ENCODE peak calls at places on chromosomes 16 and 17, in four cellular contexts. P, O, V and G are unnamed samples.

GRCh38 chr16:53804467-53804866 is 100.5 kb downstream of the FTO start:
- DNase-seq in P (no peak), O (no peak), V (no peak), G (no peak)

GRCh38 chr16:81427245-81427644 is 17.4 kb upstream of the CMIP start:
- DNase-seq in P (no peak), O (no peak), V (no peak), G (no peak)

GRCh38 chr16:73171380-73171779 is 123.5 kb upstream of the ZFHX3 start:
- DNase-seq in P (no peak), O (no peak), V (no peak), G (no peak)

GRCh38 chr16:17078950-17079631 is 391.7 kb downstream of the XYLT1 start:
- DNase-seq in P (no peak), O (no peak), V (no peak), G (no peak)

GRCh38 chr17:79742589-79742918 is 11.8 kb downstream of the ENPP7 start:
- DNase-seq in P (no peak), O (no peak), V (no peak), G (no peak)

GRCh38 chr16:35431829-35432663 is 1972.6 kb downstream of the TP53TG3F start:
- DNase-seq in P (no peak), O (peak; percentile 19), V (peak; percentile 46), G (no peak)

GRCh38 chr16:8858994-8859912 is 9.6 kb downstream of the CARHSP1 start:
- DNase-seq in P (no peak), O (no peak), V (no peak), G (no peak)

GRCh38 chr16:68332411-68333121 is 21.7 kb downstream of the PRMT7 start:
- DNase-seq in P (no peak), O (no peak), V (no peak), G (peak; percentile 88)

GRCh38 chr16:67431805-67432476 is 1.0 kb downstream of the HSD11B2 start:
- DNase-seq in P (no peak), O (peak; percentile 44), V (no peak), G (no peak)

GRCh38 chr17:49910094-49910857 is 58.7 kb upstream of the DLX4 start:
- DNase-seq in P (no peak), O (peak; percentile 68), V (peak; percentile 28), G (no peak)

GRCh38 chr17:8019665-8020064 is 17.2 kb downstream of the GUCY2D start:
- DNase-seq in P (no peak), O (no peak), V (no peak), G (no peak)

GRCh38 chr17:47717845-47718621 is 15.0 kb upstream of the TBX21 start:
- DNase-seq in P (no peak), O (no peak), V (no peak), G (no peak)

GRCh38 chr17:3780986-3781385 is 20.0 kb downstream of the ITGAE start:
- DNase-seq in P (no peak), O (no peak), V (no peak), G (no peak)

GRCh38 chr16:10581507-10581906 is 1.1 kb upstream of the EMP2 start:
- DNase-seq in P (no peak), O (no peak), V (no peak), G (no peak)

GRCh38 chr17:64503341-64503740 is 2.7 kb downstream of the DDX5 start:
- DNase-seq in P (no peak), O (no peak), V (no peak), G (no peak)

GRCh38 chr16:89322381-89323119 is 105.0 kb downstream of the ZNF778 start:
- DNase-seq in P (no peak), O (peak; percentile 60), V (peak; percentile 55), G (peak; percentile 74)

GRCh38 chr17:81115749-81116464 is 49.4 kb upstream of the PVALEF start:
- DNase-seq in P (no peak), O (no peak), V (no peak), G (no peak)

GRCh38 chr17:80961931-80962330 is 29.7 kb upstream of the CHMP6 start:
- DNase-seq in P (no peak), O (no peak), V (no peak), G (no peak)

GRCh38 chr16:30541502-30542329 is 7.1 kb upstream of the ZNF747 start:
- DNase-seq in P (no peak), O (no peak), V (no peak), G (peak; percentile 47)

GRCh38 chr16:78761427-78761826 is 662.0 kb downstream of the WWOX start:
- DNase-seq in P (peak; percentile 34), O (no peak), V (no peak), G (no peak)

GRCh38 chr17:60231234-60231633 is 81.5 kb downstream of the CA4 start:
- DNase-seq in P (no peak), O (no peak), V (peak; percentile 11), G (peak; percentile 18)

GRCh38 chr17:29930399-29931010 is 477 bp upstream of the SSH2 start:
- DNase-seq in P (no peak), O (no peak), V (no peak), G (peak; percentile 3)

GRCh38 chr17:62187681-62188080 is 122.6 kb upstream of the MED13 start:
- DNase-seq in P (no peak), O (no peak), V (peak; percentile 50), G (no peak)

GRCh38 chr17:58331815-58332719 is 3.5 kb upstream of the TSPOAP1 start:
- DNase-seq in P (peak; percentile 92), O (peak; percentile 8), V (peak; percentile 92), G (no peak)

GRCh38 chr17:55294042-55294751 is 29.4 kb downstream of the HLF start:
- DNase-seq in P (no peak), O (no peak), V (no peak), G (no peak)

GRCh38 chr16:30562021-30562420 is 3.8 kb upstream of the ZNF764 start:
- DNase-seq in P (no peak), O (no peak), V (no peak), G (no peak)

GRCh38 chr16:85316944-85317343 is 204.7 kb upstream of the CIBAR2 start:
- DNase-seq in P (no peak), O (no peak), V (no peak), G (no peak)

GRCh38 chr16:12435730-12436129 is 368.0 kb downstream of the CPPED1 start:
- DNase-seq in P (no peak), O (no peak), V (no peak), G (no peak)

GRCh38 chr17:36824678-36825091 is 112.6 kb upstream of the LHX1 start:
- DNase-seq in P (no peak), O (no peak), V (no peak), G (no peak)

GRCh38 chr16:85557083-85557975 is 55.8 kb upstream of the GSE1 start:
- DNase-seq in P (no peak), O (no peak), V (peak; percentile 82), G (peak; percentile 75)

GRCh38 chr16:89422527-89422904 is 67.8 kb downstream of the ANKRD11 start:
- DNase-seq in P (peak; percentile 85), O (no peak), V (no peak), G (no peak)

GRCh38 chr16:67092227-67092626 is 17.5 kb upstream of the PHAF1 start:
- DNase-seq in P (no peak), O (no peak), V (no peak), G (no peak)

GRCh38 chr16:2511996-2512919 is 1.5 kb upstream of the ATP6V0C start:
- DNase-seq in P (no peak), O (no peak), V (peak; percentile 38), G (no peak)

GRCh38 chr16:67546761-67547422 is 15.4 kb upstream of the CTCF start:
- DNase-seq in P (no peak), O (peak; percentile 88), V (peak; percentile 77), G (peak; percentile 65)

GRCh38 chr17:18319604-18320256 is 4.6 kb downstream of the SMCR8 start:
- DNase-seq in P (no peak), O (peak; percentile 56), V (no peak), G (peak; percentile 37)

GRCh38 chr17:18323007-18323406 is 7.9 kb downstream of the SMCR8 start:
- DNase-seq in P (no peak), O (no peak), V (no peak), G (no peak)

GRCh38 chr17:18320301-18320700 is 5.2 kb downstream of the SMCR8 start:
- DNase-seq in P (no peak), O (no peak), V (no peak), G (no peak)

GRCh38 chr17:18322522-18322921 is 7.4 kb downstream of the SMCR8 start:
- DNase-seq in P (no peak), O (no peak), V (no peak), G (no peak)

DNA sequence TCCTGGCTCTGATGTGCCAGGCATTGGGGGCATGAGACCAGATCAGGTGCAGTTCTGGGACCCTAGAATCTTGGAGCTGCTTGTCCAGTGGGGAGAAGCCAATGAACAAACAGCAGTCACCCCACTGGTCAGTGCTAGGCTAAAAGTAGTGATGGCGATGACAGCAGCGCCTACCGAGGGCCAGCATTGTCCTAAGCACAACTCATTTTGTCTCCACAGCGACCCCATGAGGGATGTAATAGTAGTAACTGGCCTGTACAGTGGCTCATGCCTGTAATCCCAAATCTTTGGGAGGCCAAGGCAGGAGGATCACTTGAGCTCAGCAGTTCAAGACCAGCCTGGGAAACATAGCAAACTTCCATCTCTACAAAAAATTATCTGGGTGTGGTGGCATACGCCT is 6.2 kb downstream of the SMCR8 start:
- DNase-seq in P (no peak), O (peak; percentile 38), V (peak; percentile 32), G (no peak)
- TF ChIP-seq CREM in P (no peak), O (no peak), V (no peak), G (no peak)

DNA sequence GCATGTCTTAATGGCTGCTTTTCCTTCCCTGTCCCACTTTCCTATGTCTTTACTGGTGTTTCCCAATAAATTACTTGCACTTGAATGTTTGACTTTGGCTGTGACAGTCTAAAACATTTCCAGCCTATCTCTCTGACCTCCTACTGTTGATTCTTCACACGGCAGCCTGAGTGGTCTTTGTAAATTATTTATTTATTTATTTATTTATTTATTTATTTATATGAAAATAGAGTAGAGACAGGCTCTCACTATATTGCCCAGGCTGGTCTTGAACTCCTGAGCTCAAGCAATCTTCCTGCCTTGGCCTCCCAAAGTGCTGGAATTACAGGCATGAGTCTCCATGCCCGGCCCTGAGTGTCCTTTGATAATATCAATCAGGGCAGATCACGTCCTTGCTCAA is 28.4 kb upstream of the LYRM9 start:
- DNase-seq in P (no peak), O (no peak), V (no peak), G (no peak)
- TF ChIP-seq CREM in P (no peak), O (no peak), V (no peak), G (no peak)

GRCh38 chr17:63276376-63276775 is 169.7 kb downstream of the CYB561 start:
- DNase-seq in P (no peak), O (no peak), V (no peak), G (no peak)

GRCh38 chr17:63277629-63278028 is 168.5 kb downstream of the CYB561 start:
- DNase-seq in P (no peak), O (no peak), V (no peak), G (no peak)

GRCh38 chr17:63275968-63276349 is 170.1 kb downstream of the CYB561 start:
- DNase-seq in P (no peak), O (no peak), V (no peak), G (no peak)

GRCh38 chr17:63275318-63275967 is 170.7 kb downstream of the CYB561 start:
- DNase-seq in P (no peak), O (no peak), V (peak; percentile 28), G (peak; percentile 40)

GRCh38 chr17:63276821-63277220 is 169.3 kb downstream of the CYB561 start:
- DNase-seq in P (no peak), O (no peak), V (no peak), G (no peak)
- TF ChIP-seq CREM in P (no peak), O (no peak), V (no peak), G (no peak)

DNA sequence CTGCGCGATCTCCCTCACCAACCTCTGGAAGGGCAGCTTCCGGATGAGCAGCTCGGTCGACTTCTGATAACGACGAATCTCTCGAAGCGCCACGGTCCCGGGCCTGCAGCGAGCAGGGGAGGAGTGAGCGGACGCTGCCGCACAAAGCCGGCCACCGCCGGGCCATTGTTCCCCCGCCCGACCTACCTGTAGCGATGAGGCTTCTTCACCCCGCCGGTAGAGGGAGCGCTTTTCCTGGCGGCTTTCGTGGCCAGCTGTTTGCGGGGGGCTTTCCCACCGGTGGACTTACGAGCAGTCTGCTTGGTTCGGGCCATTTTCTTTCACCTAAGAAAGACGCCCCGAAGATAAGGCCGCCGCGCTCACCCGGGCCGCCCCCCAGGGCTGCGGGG is 5.8 kb upstream of the UNK start:
- DNase-seq in P (no peak), O (peak; percentile 75), V (no peak), G (peak; percentile 49)
- TF ChIP-seq CREM in P (no peak), O (no peak), V (no peak), G (no peak)